ENCODE peak calls at places on chromosomes 4 and X, in nine cellular contexts. F, M, P, K, I, D, S, T and U are unnamed samples.

GRCh38 chr4:38757945-38758344 is 24.8 kb downstream of the TLR10 start:
- DNase-seq in F (no peak), M (no peak), P (no peak), K (no peak), I (peak), D (no peak), S (no peak), T (peak), U (no peak)

GRCh38 chr4:133145241-133145640 is 3.9 kb upstream of the PCDH10 start:
- DNase-seq in F (no peak), M (no peak), P (no peak), K (no peak), I (no peak), D (no peak), S (no peak), T (no peak), U (no peak)

GRCh38 chrX:123917069-123917468 is 44.4 kb upstream of the STAG2 start:
- DNase-seq in F (no peak), M (peak), P (no peak), K (no peak), I (no peak), D (no peak), S (no peak), T (no peak), U (no peak)

GRCh38 chr4:76758290-76758882 is 139.6 kb downstream of the SOWAHB start:
- DNase-seq in F (no peak), M (peak), P (peak), K (no peak), I (peak), D (no peak), S (peak), T (peak), U (no peak)

GRCh38 chr4:137952116-137952515 is 290.0 kb downstream of the SLC7A11 start:
- DNase-seq in F (no peak), M (peak), P (peak), K (no peak), I (no peak), D (no peak), S (no peak), T (no peak), U (no peak)

GRCh38 chr4:74547042-74547441 is 102.1 kb downstream of the AREG start:
- DNase-seq in F (no peak), M (no peak), P (no peak), K (no peak), I (no peak), D (no peak), S (no peak), T (no peak), U (no peak)

GRCh38 chrX:23782863-23783568 is at the start of gene SAT1:
- DNase-seq in F (peak), M (peak), P (peak), K (peak), I (peak), D (peak), S (peak), T (peak), U (peak)

GRCh38 chr4:185928761-185929455 is 116.9 kb upstream of the SORBS2 start:
- DNase-seq in F (no peak), M (peak), P (no peak), K (no peak), I (no peak), D (no peak), S (no peak), T (no peak), U (no peak)

GRCh38 chrX:12223650-12224049 is 85.4 kb downstream of the FRMPD4 start:
- DNase-seq in F (no peak), M (no peak), P (no peak), K (no peak), I (no peak), D (no peak), S (no peak), T (no peak), U (no peak)

GRCh38 chr4:38681283-38682066 is 17.5 kb downstream of the KLF3 start:
- DNase-seq in F (no peak), M (peak), P (peak), K (peak), I (no peak), D (no peak), S (no peak), T (no peak), U (no peak)

GRCh38 chr4:43133566-43133965 is 241.1 kb downstream of the GRXCR1 start:
- DNase-seq in F (no peak), M (no peak), P (no peak), K (no peak), I (no peak), D (no peak), S (no peak), T (no peak), U (no peak)

DNA sequence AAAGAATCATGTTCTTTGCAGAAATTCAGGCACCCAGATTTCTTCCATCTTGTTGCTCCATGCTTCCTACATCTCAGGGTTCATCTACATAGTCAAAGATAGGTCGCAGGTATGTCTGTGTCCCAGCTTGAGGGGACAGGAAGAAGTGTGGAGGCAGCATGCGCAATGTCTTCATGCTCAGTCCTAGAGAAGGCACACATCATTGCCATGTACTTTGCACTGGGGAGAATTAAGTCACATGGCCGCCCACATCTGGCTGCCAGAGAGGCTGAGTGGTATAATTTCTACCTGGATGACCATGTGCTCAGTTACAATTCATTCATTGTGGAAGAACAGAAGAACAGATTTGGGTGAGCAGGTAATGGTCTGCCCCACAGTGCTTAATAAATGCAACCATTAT is 54.1 kb downstream of the GAB1 start:
- DNase-seq in F (no peak), M (no peak), P (no peak), K (no peak), I (no peak), D (no peak), S (no peak), T (no peak), U (no peak)
- H3K4me3 ChIP-seq in F (no peak), M (no peak), P (no peak), K (no peak), I (no peak), D (no peak), S (no peak), T (no peak), U (no peak)

GRCh38 chr4:176790398-176790797 is 2.3 kb downstream of the VEGFC start:
- DNase-seq in F (no peak), M (no peak), P (no peak), K (no peak), I (no peak), D (no peak), S (no peak), T (no peak), U (no peak)
- H3K4me3 ChIP-seq in F (no peak), M (peak), P (no peak), K (no peak), I (no peak), D (no peak), S (no peak), T (no peak), U (no peak)

DNA sequence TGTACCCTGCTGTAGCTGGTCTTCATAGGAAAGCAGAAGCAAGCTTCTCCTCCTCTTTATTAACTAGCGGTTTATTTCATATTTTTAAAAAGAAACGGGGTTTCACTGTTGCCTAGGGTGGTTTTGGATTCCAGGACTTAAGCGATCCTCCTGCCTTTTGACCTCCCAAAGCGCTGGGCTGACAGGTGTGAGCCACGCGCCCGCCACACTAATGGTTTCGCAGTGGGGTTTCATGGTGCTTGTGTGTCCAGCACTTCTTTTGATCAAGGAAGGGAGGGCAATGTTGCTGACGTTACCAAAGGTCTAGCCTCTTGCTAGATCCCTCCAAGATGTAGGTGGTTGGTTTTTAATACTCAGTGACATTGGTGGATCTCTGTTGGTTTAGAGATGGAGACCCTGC is 1.4 kb downstream of the MAEA start:
- DNase-seq in F (no peak), M (no peak), P (no peak), K (no peak), I (no peak), D (no peak), S (no peak), T (no peak), U (no peak)
- H3K4me3 ChIP-seq in F (peak), M (peak), P (peak), K (peak), I (peak), D (peak), S (no peak), T (peak), U (peak)

DNA sequence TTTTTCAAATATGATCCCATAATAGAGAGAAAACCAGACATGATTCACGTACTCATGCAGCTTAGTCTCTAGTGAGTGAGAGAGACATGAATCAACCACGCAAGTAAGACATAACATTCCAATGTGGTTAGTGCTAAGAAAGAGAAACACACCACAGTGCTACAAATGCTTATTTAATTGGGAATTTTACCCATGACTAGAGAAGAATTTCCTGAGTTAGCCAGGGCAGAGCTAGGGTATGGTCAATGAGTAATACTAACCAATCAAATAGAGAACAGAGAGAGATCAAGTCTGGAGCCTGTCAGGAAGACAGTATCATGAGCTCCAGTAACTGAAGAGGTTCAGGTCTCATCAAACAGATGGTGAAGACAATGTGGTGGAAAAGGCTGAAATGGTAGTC is 495.2 kb downstream of the PDGFC start:
- DNase-seq in F (no peak), M (peak), P (peak), K (no peak), I (no peak), D (no peak), S (no peak), T (no peak), U (no peak)
- H3K4me3 ChIP-seq in F (no peak), M (no peak), P (no peak), K (no peak), I (no peak), D (no peak), S (no peak), T (no peak), U (no peak)

DNA sequence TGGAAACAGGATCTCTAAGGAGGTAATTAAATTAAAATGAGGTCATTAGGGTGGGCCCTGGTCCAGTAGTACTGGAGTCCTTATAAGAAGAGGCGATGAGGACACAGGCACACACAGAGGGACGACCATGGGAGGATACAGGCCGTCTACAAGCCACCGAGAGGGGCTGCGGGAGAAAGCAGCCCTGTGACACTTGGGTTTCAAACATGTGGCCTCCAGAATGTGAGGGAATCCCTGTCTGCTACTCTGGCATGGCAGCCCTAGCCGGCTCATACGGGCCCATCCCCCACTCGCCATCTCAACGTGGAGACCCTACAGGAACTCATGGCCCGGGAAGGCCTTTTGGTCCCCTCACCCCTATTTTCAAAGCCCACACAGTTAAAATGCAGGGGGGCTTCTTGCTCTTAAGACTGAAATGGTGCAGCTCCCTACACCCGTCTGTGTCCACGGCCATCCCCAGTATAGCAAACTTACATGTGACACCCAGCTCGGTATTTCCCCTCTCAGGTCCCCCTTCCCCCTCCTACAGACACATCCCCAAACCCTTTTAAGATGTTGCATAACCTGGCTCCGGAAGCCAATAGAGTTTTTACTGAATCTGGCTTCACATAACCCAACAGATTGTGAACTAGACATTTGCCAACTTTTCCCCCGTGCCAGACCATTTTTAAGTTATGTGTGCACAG is 124.1 kb upstream of the TBL1X start:
- DNase-seq in F (no peak), M (peak), P (peak), K (peak), I (peak), D (peak), S (peak), T (peak), U (peak)
- H3K4me3 ChIP-seq in F (no peak), M (no peak), P (no peak), K (peak), I (no peak), D (no peak), S (no peak), T (peak), U (peak)

GRCh38 chr4:91198951-91199350 is 1071.8 kb downstream of the CCSER1 start:
- DNase-seq in F (no peak), M (peak), P (peak), K (no peak), I (no peak), D (no peak), S (no peak), T (peak), U (no peak)
- H3K4me3 ChIP-seq in F (no peak), M (peak), P (no peak), K (peak), I (no peak), D (no peak), S (no peak), T (peak), U (no peak)

GRCh38 chr4:2415881-2416563 is 2.4 kb downstream of the ZFYVE28 start:
- DNase-seq in F (no peak), M (no peak), P (no peak), K (no peak), I (peak), D (no peak), S (no peak), T (no peak), U (peak)

GRCh38 chr4:2412885-2413716 is 5.3 kb downstream of the ZFYVE28 start:
- DNase-seq in F (peak), M (peak), P (peak), K (peak), I (peak), D (peak), S (peak), T (peak), U (peak)

GRCh38 chr4:2412534-2412884 is 5.9 kb downstream of the ZFYVE28 start:
- DNase-seq in F (no peak), M (no peak), P (no peak), K (no peak), I (no peak), D (no peak), S (no peak), T (no peak), U (peak)

GRCh38 chr4:2415213-2415612 is 3.2 kb downstream of the ZFYVE28 start:
- DNase-seq in F (no peak), M (no peak), P (no peak), K (no peak), I (no peak), D (no peak), S (no peak), T (no peak), U (no peak)

DNA sequence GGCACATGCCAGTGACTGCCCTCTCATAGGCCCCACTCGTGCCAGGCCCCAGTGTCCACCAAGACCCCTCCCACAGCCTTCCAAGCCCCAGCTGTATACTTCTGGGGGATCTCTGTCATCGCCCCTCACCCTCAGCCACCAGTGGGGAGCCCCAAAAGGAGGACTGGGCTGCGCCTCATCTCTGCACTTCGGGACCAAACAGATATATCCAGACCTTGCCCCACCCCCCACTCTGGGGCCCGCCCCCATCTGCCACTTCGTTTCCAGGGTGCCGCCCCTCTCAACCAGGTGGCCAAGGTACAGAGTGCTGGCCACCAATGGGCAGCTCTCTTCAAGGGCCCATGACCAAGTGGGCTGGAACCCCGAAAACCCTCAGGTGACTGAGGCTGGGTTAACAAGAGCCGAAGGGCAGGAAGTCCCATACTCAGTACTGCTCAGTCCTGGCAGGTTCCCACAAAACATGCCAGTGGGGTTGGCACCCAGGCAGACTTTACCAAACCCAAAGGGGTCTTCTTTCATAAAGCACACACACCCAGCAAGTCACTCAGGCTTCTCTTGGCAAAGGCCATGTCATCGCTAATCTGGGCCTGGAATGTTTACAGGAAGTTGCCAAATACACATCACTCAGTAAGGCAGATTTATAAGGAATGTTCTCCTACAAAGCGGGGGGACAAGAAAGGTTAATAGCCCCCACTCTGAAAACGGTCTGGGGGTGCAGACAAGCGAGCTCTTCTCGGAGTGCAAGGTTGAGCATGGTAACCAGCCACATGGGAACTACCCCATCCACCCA is 4.4 kb downstream of the ZFYVE28 start:
- DNase-seq in F (peak), M (no peak), P (peak), K (no peak), I (peak), D (no peak), S (no peak), T (no peak), U (peak)
- H3K4me3 ChIP-seq in F (no peak), M (no peak), P (no peak), K (no peak), I (no peak), D (no peak), S (no peak), T (no peak), U (peak)